ENCODE peak calls at places on chromosomes 7 and 10, in six cellular contexts. G is PC-3, H is PC-9, V is cardiac muscle cell, Z is lower lobe of right lung, T is thoracic aorta. R is an unnamed sample.

GRCh38 chr7:26081627-26082026 is 70.4 kb upstream of the NFE2L3 start:
- DNase-seq in G (peak), H (peak), V (peak), Z (no peak), T (no peak), R (no peak)

GRCh38 chr7:26574476-26574875 is 282.8 kb downstream of the SNX10 start:
- DNase-seq in G (peak), H (peak), V (no peak), Z (no peak), T (no peak), R (no peak)

GRCh38 chr7:5750026-5750425 is 31.4 kb downstream of the RNF216 start:
- DNase-seq in G (no peak), H (no peak), V (no peak), Z (no peak), T (no peak), R (no peak)

GRCh38 chr10:61994404-61995031 is 93.0 kb downstream of the ARID5B start:
- DNase-seq in G (no peak), H (no peak), V (no peak), Z (no peak), T (no peak), R (no peak)

GRCh38 chr10:30453764-30454527 is 20.0 kb downstream of the MAP3K8 start:
- DNase-seq in G (no peak), H (no peak), V (no peak), Z (no peak), T (no peak), R (no peak)

GRCh38 chr10:1643161-1643910 is 94.0 kb downstream of the ADARB2 start:
- DNase-seq in G (peak), H (no peak), V (peak), Z (no peak), T (no peak), R (peak)

GRCh38 chr7:120996333-120996982 is 7.9 kb downstream of the CPED1 start:
- DNase-seq in G (peak), H (peak), V (no peak), Z (peak), T (peak), R (peak)

GRCh38 chr10:43255644-43256431 is 11.0 kb downstream of the RASGEF1A start:
- DNase-seq in G (peak), H (no peak), V (peak), Z (no peak), T (no peak), R (peak)

GRCh38 chr10:103890194-103890658 is 27.8 kb downstream of the STN1 start:
- DNase-seq in G (peak), H (peak), V (no peak), Z (peak), T (no peak), R (no peak)

GRCh38 chr10:5550621-5551530 is 26.1 kb downstream of the CALML3 start:
- DNase-seq in G (peak), H (peak), V (no peak), Z (peak), T (no peak), R (no peak)

GRCh38 chr7:38863609-38864291 is 45.2 kb downstream of the VPS41 start:
- DNase-seq in G (peak), H (peak), V (no peak), Z (no peak), T (no peak), R (no peak)

GRCh38 chr7:149690688-149691446 is 82.5 kb downstream of the ZNF467 start:
- DNase-seq in G (peak), H (peak), V (peak), Z (no peak), T (no peak), R (no peak)

GRCh38 chr7:21383833-21384220 is 44.1 kb upstream of the SP4 start:
- DNase-seq in G (no peak), H (no peak), V (no peak), Z (no peak), T (no peak), R (no peak)

GRCh38 chr7:27219821-27220220 is 19.9 kb upstream of the HOXA13 start:
- DNase-seq in G (no peak), H (no peak), V (no peak), Z (no peak), T (no peak), R (no peak)

GRCh38 chr10:101010329-101010728 is 10.7 kb downstream of the LZTS2 start:
- DNase-seq in G (no peak), H (no peak), V (no peak), Z (no peak), T (no peak), R (no peak)

GRCh38 chr10:88194961-88195367 is 331.5 kb downstream of the PTEN start:
- DNase-seq in G (no peak), H (no peak), V (no peak), Z (no peak), T (no peak), R (no peak)

GRCh38 chr10:124075116-124075955 is 18.1 kb downstream of the CHST15 start:
- DNase-seq in G (no peak), H (no peak), V (no peak), Z (no peak), T (no peak), R (no peak)

GRCh38 chr7:157426463-157427301 is 89.9 kb downstream of the DNAJB6 start:
- DNase-seq in G (no peak), H (no peak), V (no peak), Z (peak), T (no peak), R (no peak)

GRCh38 chr7:38630720-38631673 is at the start of gene AMPH:
- DNase-seq in G (no peak), H (no peak), V (peak), Z (peak), T (no peak), R (no peak)

GRCh38 chr10:124744688-124745055 is 494 bp upstream of the FAM53B start:
- DNase-seq in G (peak), H (no peak), V (no peak), Z (no peak), T (no peak), R (no peak)

GRCh38 chr10:104416851-104417250 is 63.2 kb downstream of the CFAP58 start:
- DNase-seq in G (no peak), H (no peak), V (no peak), Z (no peak), T (no peak), R (no peak)

GRCh38 chr10:46551701-46552525 is 4.5 kb downstream of the GPRIN2 start:
- DNase-seq in G (no peak), H (no peak), V (no peak), Z (peak), T (peak), R (no peak)

DNA sequence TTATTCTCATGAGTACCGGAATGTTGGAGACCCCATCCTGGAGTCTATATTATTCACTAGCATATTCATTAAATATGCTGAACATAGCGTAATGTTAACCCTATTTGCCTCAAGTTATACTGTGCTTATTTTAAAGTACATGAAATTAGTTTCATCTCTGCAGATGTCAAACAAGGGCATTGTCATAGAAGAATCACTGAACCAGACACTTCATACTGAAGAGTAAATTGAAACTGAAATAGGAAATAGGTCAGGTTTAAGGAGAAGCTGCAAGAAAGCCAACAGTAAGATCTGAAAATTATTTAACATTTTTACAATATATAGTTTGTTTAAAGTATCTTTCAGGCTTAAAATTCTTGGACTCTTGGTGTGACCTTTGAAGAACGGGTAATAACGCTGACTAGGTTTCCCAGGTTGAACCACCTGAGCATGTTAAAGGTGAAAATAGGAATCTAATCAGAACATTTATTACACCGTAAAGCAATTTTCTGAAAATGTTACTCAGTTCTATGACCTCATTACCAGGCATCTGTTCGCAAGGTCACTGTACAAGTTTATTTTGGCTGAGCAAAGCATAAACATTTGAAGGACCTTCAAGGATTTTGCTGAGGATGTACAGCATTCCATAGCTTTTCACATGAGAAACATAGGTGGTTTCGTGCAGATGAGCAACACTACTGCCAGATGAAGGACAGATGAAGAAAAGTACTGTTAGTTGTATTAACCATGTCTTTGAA is 82.7 kb downstream of the REEP3 start:
- DNase-seq in G (no peak), H (no peak), V (no peak), Z (no peak), T (no peak), R (peak)
- H3K27ac ChIP-seq in G (no peak), H (no peak), V (peak), Z (no peak), T (no peak), R (no peak)

GRCh38 chr7:12714436-12714737 is 27.0 kb downstream of the ARL4A start:
- DNase-seq in G (no peak), H (no peak), V (no peak), Z (no peak), T (no peak), R (no peak)

GRCh38 chr7:12716722-12717121 is 29.3 kb downstream of the ARL4A start:
- DNase-seq in G (no peak), H (no peak), V (no peak), Z (no peak), T (no peak), R (no peak)

GRCh38 chr7:12715372-12716133 is 28.1 kb downstream of the ARL4A start:
- DNase-seq in G (peak), H (peak), V (peak), Z (peak), T (peak), R (no peak)

GRCh38 chr7:12713625-12714435 is 26.4 kb downstream of the ARL4A start:
- DNase-seq in G (no peak), H (no peak), V (no peak), Z (no peak), T (no peak), R (no peak)

GRCh38 chr7:12716134-12716667 is 28.8 kb downstream of the ARL4A start:
- DNase-seq in G (no peak), H (no peak), V (no peak), Z (no peak), T (no peak), R (no peak)
- H3K27ac ChIP-seq in G (peak), H (no peak), V (peak), Z (peak), T (peak), R (no peak)

DNA sequence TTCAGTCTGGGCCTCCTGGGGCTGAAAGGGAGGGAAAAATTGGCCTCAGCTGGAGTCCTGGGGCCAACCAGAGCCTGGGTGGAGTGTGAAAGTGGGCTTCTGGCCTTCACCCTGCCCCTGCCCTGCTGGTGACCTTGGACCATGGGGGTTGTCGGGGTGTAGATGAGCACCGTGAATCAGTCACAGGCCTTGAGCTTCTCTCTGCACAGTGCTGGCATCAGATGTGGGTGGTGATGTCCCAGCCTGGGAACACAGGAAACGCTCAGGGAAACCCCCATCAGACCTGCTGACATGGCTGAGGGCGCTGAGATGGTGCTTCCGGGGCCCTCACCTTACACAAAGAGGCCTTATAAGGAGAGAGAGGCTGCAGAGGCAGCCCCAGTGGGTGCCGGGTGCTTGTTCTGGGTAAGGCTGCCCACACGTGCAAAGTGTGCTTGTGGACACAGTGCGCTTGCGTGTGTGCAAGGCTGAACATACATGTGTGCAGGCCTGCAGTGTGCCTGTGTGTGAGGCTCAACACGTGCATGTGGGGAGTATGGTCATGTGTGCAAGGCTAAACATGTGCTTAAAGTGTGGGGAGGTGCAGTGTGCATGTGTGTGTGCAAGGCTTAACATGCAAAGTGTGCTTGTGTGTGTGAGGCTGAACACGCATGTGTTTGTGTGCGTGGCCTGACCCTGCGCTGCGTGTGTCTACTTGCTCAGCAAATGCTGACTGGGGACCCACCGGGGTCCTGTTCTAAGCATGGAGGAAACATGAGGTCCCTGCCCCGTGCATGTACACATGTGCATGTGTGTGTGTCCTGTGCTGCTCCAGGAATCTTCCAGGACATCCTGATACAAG is 6.5 kb downstream of the ARPC1B start:
- DNase-seq in G (no peak), H (no peak), V (no peak), Z (no peak), T (no peak), R (peak)
- H3K27ac ChIP-seq in G (no peak), H (no peak), V (peak), Z (peak), T (peak), R (peak)

GRCh38 chr7:134444961-134445315 is 14.0 kb downstream of the AKR1B1 start:
- DNase-seq in G (no peak), H (no peak), V (no peak), Z (no peak), T (no peak), R (no peak)
- H3K27ac ChIP-seq in G (no peak), H (peak), V (no peak), Z (no peak), T (no peak), R (no peak)

GRCh38 chr7:100765250-100765649 is 31.9 kb downstream of the ZAN start:
- DNase-seq in G (no peak), H (no peak), V (no peak), Z (no peak), T (no peak), R (no peak)
- H3K27ac ChIP-seq in G (no peak), H (no peak), V (no peak), Z (no peak), T (no peak), R (no peak)

GRCh38 chr7:133484135-133484534 is 231.3 kb downstream of the EXOC4 start:
- DNase-seq in G (no peak), H (no peak), V (no peak), Z (no peak), T (no peak), R (no peak)

GRCh38 chr7:133480868-133481267 is 228.0 kb downstream of the EXOC4 start:
- DNase-seq in G (no peak), H (no peak), V (no peak), Z (no peak), T (no peak), R (no peak)

GRCh38 chr7:133481676-133482075 is 228.8 kb downstream of the EXOC4 start:
- DNase-seq in G (peak), H (no peak), V (no peak), Z (no peak), T (no peak), R (no peak)

GRCh38 chr7:133479456-133480097 is 226.7 kb downstream of the EXOC4 start:
- DNase-seq in G (no peak), H (no peak), V (no peak), Z (no peak), T (no peak), R (peak)

DNA sequence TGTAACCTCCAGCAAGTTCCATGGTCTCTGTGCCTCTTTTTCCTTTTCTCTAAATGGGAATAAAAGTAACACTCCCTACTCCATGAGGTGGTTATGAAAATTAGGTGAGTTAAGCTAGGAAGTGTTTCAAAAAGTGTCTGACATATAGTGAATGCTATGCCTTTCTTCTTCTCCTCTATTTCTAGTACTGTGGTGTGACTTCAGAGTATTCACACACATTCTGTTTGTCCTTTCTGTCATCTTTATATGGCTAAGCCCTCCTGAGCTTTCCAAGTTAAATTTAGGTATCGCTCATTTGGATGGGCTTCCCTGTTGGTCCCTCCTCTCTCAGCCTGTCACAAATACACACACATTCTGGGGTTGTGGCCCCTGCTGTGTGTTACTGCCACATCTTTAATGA is 229.7 kb downstream of the EXOC4 start:
- DNase-seq in G (no peak), H (no peak), V (no peak), Z (no peak), T (no peak), R (no peak)
- H3K27ac ChIP-seq in G (no peak), H (no peak), V (no peak), Z (no peak), T (no peak), R (no peak)

DNA sequence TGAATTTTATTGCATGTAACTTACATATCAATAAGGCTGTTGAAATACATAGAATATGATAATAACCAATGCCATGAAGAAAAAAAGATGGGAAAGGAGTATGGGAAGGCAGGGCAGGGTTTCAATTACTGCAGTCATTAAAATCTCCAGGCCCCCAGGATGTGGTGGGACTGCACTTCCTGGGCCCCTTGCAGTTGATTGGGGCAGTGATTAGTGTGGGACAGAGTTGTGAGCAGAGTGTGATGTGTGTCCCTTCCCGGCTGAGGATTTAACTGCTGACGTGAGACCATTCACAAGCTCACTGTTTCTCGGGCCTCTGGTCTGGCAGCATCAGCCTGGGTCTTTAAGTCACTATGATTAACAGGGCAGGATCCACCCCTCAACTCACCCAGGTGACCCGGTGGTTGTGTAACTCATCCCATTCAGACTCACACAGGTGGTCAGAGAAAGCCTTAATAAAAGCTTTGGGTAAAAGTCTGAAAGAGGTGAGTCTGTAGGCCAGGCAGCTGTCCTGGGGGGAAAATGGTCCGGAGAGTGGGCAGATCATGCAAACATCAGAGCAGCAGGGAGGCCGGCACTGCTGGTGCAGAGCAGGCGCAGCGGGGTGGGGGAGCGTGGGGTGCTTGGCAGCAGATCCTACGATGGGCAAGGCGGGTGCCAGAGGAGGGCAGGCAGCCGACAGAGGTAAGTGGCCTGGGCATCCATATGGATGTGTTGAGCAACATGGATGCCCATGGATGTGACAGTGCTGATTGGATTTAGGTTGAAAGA is 36.3 kb upstream of the WDFY4 start:
- DNase-seq in G (no peak), H (no peak), V (no peak), Z (no peak), T (no peak), R (no peak)
- H3K27ac ChIP-seq in G (no peak), H (no peak), V (no peak), Z (no peak), T (no peak), R (no peak)

DNA sequence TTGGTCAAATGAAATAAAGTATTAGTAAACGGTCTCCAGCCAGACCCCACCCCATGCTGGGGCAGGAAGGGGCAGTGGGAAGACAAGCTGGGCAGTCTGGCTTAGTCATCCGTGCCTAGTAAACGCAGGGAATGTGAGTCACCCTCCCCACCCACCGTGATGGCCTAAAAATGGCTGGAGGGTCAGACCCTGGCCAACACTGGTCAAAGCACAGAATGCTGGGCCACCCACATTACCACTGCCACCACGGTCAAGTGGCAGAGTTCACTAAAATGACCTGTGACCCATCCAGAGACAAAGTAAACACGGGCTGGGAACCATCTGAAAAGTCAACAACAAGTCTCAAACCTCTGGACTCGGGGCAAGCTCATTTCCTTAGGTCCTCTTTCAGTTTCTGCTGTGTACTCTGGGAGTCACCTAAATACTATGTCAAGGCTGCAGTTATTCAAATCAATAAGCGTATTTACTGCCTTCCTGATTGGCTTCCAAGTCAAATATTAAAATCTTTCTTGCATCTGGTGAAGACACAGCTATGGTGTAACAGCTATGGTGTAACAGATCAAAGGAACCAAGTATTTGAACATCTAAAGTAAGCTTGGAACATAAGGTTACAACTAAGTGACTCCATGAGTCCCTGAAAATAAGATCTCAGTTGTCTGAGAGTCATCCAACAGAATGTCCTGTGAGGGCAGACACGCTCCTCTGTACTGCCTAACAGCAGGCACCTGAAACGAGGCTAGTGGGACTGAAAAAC is 3.0 kb downstream of the ZFAND2A start:
- DNase-seq in G (peak), H (peak), V (no peak), Z (no peak), T (no peak), R (no peak)
- H3K27ac ChIP-seq in G (peak), H (peak), V (no peak), Z (no peak), T (no peak), R (no peak)

R was measured in Karpas-422.